ENCODE peak calls at places on chromosome 14, in ten cellular contexts. M is psoas muscle, W is mesenchymal stem cell, K is left ventricle myocardium inferior, A is cardiac muscle cell, C is tibial nerve, S is stomach, F is suprapubic skin, T is GM23338, I is GM23248. E is an unnamed sample.
A peak's percentile ranks its signal among the peaks of the same experiment; 100 is the strongest.

GRCh38 chr14:73059326-73059725 is 992 bp downstream of the RBM25 start:
- DNase-seq in M (no peak), W (peak; percentile 63), K (no peak), A (peak; percentile 10), C (no peak), S (no peak), F (no peak), T (no peak), I (peak; percentile 66), E (no peak)

GRCh38 chr14:24094839-24095195 is 706 bp downstream of the PCK2 start:
- DNase-seq in M (no peak), W (no peak), K (no peak), A (no peak), C (no peak), S (no peak), F (no peak), T (peak; percentile 30), I (no peak), E (peak; percentile 22)

GRCh38 chr14:49508124-49508523 is 78.1 kb downstream of the RPS29 start:
- DNase-seq in M (no peak), W (no peak), K (no peak), A (no peak), C (no peak), S (no peak), F (no peak), T (no peak), I (no peak), E (no peak)

GRCh38 chr14:77791225-77791600 is 8.7 kb upstream of the ADCK1 start:
- DNase-seq in M (no peak), W (no peak), K (no peak), A (no peak), C (no peak), S (no peak), F (no peak), T (no peak), I (no peak), E (no peak)

GRCh38 chr14:89351364-89351957 is 65.6 kb downstream of the FOXN3 start:
- DNase-seq in M (no peak), W (no peak), K (no peak), A (peak; percentile 30), C (no peak), S (peak; percentile 76), F (no peak), T (peak; percentile 87), I (peak; percentile 42), E (no peak)

GRCh38 chr14:92472860-92473259 is 40.7 kb upstream of the RIN3 start:
- DNase-seq in M (no peak), W (no peak), K (no peak), A (no peak), C (no peak), S (no peak), F (no peak), T (no peak), I (peak; percentile 31), E (peak; percentile 14)

GRCh38 chr14:81430284-81430683 is 30.2 kb upstream of the STON2 start:
- DNase-seq in M (peak; percentile 33), W (no peak), K (no peak), A (no peak), C (no peak), S (no peak), F (no peak), T (no peak), I (no peak), E (no peak)

GRCh38 chr14:22602853-22603252 is 4.8 kb downstream of the ABHD4 start:
- DNase-seq in M (no peak), W (no peak), K (no peak), A (no peak), C (no peak), S (no peak), F (no peak), T (no peak), I (peak; percentile 57), E (no peak)

GRCh38 chr14:36582874-36583241 is 444 bp upstream of the NKX2-8 start:
- DNase-seq in M (no peak), W (no peak), K (no peak), A (no peak), C (no peak), S (no peak), F (no peak), T (no peak), I (peak; percentile 10), E (no peak)

GRCh38 chr14:36583242-36584166 is 1.1 kb upstream of the NKX2-8 start:
- DNase-seq in M (no peak), W (peak; percentile 8), K (no peak), A (no peak), C (no peak), S (no peak), F (no peak), T (peak; percentile 57), I (peak; percentile 7), E (peak; percentile 79)

GRCh38 chr14:36580141-36580855 is 2.1 kb downstream of the NKX2-8 start:
- DNase-seq in M (no peak), W (no peak), K (no peak), A (no peak), C (no peak), S (no peak), F (no peak), T (peak; percentile 72), I (no peak), E (no peak)

GRCh38 chr14:36580856-36581831 is 1.3 kb downstream of the NKX2-8 start:
- DNase-seq in M (peak; percentile 22), W (peak; percentile 37), K (peak; percentile 13), A (peak; percentile 59), C (no peak), S (no peak), F (no peak), T (peak; percentile 83), I (peak; percentile 62), E (peak; percentile 53)

DNA sequence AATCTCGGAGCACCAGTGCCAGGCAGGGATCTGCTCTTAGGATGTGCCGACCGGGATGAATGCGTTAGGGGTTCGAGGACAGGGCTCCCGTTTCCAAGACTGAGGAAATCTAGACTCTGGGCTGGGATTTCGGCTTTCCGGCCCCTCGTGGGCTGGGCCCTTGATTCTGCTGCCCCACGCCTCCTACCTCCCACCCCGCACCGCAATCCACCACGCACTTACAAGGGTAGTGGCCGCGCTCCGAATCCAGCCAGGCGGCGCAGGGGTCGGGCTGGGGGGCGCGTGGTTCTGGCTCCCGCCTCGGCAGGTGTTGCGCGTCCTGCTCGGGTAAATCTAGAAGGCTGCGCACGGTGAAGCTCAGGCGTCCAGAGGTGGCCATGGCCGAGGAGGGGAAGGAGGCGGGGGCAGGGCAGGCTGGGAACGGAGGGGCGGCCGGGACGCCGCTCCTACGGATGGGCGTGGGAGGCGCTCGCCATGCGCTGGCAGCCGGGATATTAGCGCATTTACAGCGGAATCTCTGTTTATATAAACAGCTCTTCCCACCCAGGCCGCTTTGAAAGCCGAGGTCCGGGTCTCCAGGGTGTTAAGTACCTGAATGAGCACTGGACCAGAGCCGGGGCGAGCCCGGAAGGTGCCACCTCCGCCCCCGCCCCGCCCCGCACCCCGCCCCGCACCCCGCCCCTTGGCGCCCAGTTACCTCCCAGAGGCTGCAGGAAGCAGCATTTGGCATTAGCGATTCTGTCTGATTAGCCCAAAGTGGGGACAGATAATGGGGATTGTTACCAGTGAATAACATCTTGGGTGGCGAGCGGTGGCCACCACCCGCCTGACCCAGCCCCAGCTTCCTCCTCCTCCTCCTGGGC is at the start of gene NKX2-8:
- DNase-seq in M (no peak), W (no peak), K (no peak), A (peak; percentile 33), C (no peak), S (no peak), F (no peak), T (peak; percentile 70), I (no peak), E (peak; percentile 61)
- H3K4me3 ChIP-seq in M (peak within 1 kb of the TSS; percentile 63), W (peak within 1 kb of the TSS; percentile 79), K (peak within 1 kb of the TSS; percentile 62), A (peak within 1 kb of the TSS; percentile 34), C (peak within 1 kb of the TSS; percentile 13), S (peak within 1 kb of the TSS; percentile 44), F (peak within 1 kb of the TSS; percentile 53), T (peak within 1 kb of the TSS; percentile 58), I (peak within 1 kb of the TSS; percentile 69), E (peak within 1 kb of the TSS; percentile 46)

GRCh38 chr14:67744057-67744456 is 42.4 kb downstream of the RDH12 start:
- DNase-seq in M (no peak), W (no peak), K (no peak), A (peak; percentile 10), C (no peak), S (no peak), F (no peak), T (no peak), I (no peak), E (no peak)

GRCh38 chr14:67749341-67750110 is 47.8 kb downstream of the RDH12 start:
- DNase-seq in M (no peak), W (no peak), K (no peak), A (no peak), C (no peak), S (no peak), F (no peak), T (no peak), I (no peak), E (no peak)

GRCh38 chr14:67748312-67748711 is 46.6 kb downstream of the RDH12 start:
- DNase-seq in M (no peak), W (no peak), K (no peak), A (no peak), C (no peak), S (no peak), F (no peak), T (no peak), I (no peak), E (no peak)

DNA sequence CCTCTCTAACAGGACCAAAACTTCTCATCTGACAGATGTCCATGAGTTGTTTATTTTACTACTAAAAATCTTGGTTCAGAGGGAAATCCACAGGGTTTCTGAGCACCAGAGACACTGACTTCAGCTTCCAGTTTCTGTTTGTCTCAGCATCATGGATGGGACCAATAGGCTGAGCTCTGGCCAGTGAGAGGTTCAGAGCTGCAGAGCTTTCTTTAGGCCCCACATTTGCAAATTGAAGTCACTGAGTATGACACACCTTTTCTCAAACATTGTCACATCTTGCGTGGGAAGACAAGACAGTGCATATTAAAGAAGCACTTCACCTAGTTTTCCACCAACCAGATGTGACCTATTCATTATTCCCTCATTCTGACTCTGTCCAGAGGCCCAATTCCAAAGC is 45.2 kb downstream of the RDH12 start:
- DNase-seq in M (no peak), W (no peak), K (no peak), A (no peak), C (no peak), S (no peak), F (no peak), T (no peak), I (no peak), E (no peak)
- H3K4me1 ChIP-seq in M (peaks cover 5% of the 10 kb centered on the region), W (no peaks in the 10 kb centered on the region), K (peaks cover 7% of the 10 kb centered on the region), A (peaks cover 9% of the 10 kb centered on the region), C (no peaks in the 10 kb centered on the region), S (no peaks in the 10 kb centered on the region), F (no peaks in the 10 kb centered on the region), T (no peaks in the 10 kb centered on the region), I (no peaks in the 10 kb centered on the region), E (no peaks in the 10 kb centered on the region)

DNA sequence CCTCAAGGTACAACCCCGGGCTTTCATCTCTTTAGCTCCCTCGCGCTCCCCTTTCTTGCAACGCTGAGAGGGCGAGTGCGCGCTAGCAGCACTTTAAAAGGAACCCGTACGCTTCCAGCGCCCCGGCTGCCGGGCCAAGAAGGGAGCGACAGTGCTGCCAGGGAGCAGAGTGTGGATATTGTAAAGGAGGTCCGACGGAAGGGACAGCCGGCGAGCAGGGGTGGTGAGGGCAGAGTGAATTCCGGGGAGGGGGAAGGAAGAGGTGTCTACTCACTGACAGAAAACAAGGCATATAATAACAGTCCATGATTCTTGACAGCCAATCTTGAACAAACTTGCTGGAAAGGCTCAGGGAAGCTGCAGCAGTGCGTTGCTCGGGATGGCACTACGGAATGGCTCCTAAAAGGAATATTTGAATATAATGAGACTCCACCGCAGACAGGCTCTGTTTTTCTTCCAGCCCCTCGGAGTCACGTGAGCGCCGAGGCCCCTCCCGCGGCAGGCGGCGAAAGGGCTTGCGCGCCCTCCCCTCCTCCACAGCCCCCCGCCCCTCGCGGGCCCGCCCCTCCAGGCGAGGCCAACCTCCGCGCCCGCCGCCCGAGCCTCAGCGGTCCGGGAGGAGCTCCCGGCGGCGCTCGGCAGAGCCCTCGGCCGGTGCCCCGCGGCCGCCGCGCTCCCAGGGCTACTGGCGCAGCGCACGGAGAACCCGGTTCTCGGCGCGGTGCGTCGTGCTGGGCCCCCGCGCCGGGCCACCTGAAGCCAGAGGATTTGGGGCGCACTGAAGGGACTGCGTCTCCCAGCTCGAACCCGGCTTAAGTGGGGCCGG is 3.4 kb downstream of the BMP4 start:
- DNase-seq in M (peak; percentile 88), W (peak; percentile 93), K (peak; percentile 88), A (peak; percentile 94), C (peak; percentile 80), S (peak; percentile 69), F (peak; percentile 89), T (peak; percentile 86), I (peak; percentile 58), E (peak; percentile 77)
- H3K4me3 ChIP-seq in M (peak overlapping the region; percentile 70), W (peak overlapping the region; percentile 93), K (peak overlapping the region; percentile 84), A (peak overlapping the region; percentile 63), C (peak overlapping the region; percentile 64), S (peak overlapping the region; percentile 63), F (peak overlapping the region; percentile 74), T (peak overlapping the region; percentile 91), I (peak overlapping the region; percentile 71), E (peak overlapping the region; percentile 52)

GRCh38 chr14:99234982-99235491 is 37.0 kb downstream of the BCL11B start:
- DNase-seq in M (no peak), W (no peak), K (no peak), A (peak; percentile 60), C (no peak), S (no peak), F (peak; percentile 72), T (peak; percentile 80), I (no peak), E (no peak)

GRCh38 chr14:99236386-99237133 is 35.4 kb downstream of the BCL11B start:
- DNase-seq in M (no peak), W (no peak), K (no peak), A (no peak), C (no peak), S (no peak), F (no peak), T (no peak), I (no peak), E (no peak)

GRCh38 chr14:99237288-99237687 is 34.7 kb downstream of the BCL11B start:
- DNase-seq in M (no peak), W (no peak), K (no peak), A (no peak), C (no peak), S (no peak), F (no peak), T (no peak), I (no peak), E (no peak)

GRCh38 chr14:99234366-99234765 is 37.6 kb downstream of the BCL11B start:
- DNase-seq in M (no peak), W (no peak), K (no peak), A (no peak), C (no peak), S (no peak), F (no peak), T (no peak), I (no peak), E (no peak)

GRCh38 chr14:99235578-99235977 is 36.4 kb downstream of the BCL11B start:
- DNase-seq in M (no peak), W (no peak), K (no peak), A (no peak), C (no peak), S (no peak), F (no peak), T (no peak), I (no peak), E (no peak)
- H3K4me1 ChIP-seq in M (no peaks in the 10 kb centered on the region), W (peaks cover 2% of the 10 kb centered on the region), K (no peaks in the 10 kb centered on the region), A (peaks cover 19% of the 10 kb centered on the region), C (peaks cover 14% of the 10 kb centered on the region), S (no peaks in the 10 kb centered on the region), F (peaks cover 70% of the 10 kb centered on the region), T (peaks cover 65% of the 10 kb centered on the region), I (no peaks in the 10 kb centered on the region), E (no peaks in the 10 kb centered on the region)